ENCODE peak calls at places on chromosomes 2 and 18, in nine cellular contexts. T is left ventricle myocardium inferior, R is fibroblast of lung, O is heart right ventricle, D is A549, L is kidney, W is PC-3, I is transverse colon, C is K562. Q is an unnamed sample. For H3K4me1, the result is how much of the 10 kb centered on the place peaks cover.

GRCh38 chr18:28175047-28175929 is 1.6 kb downstream of the CDH2 start:
- DNase-seq in W (peak), C (no peak), D (peak), T (peak), O (peak), I (no peak), L (peak), R (no peak), Q (no peak)

GRCh38 chr2:31945572-31945935 is 65.3 kb downstream of the MEMO1 start:
- DNase-seq in L (no peak), T (no peak), D (no peak), R (no peak), W (peak), I (no peak), C (peak), O (no peak), Q (no peak)

GRCh38 chr2:213241817-213242216 is 42.4 kb upstream of the SPAG16 start:
- DNase-seq in L (no peak), T (no peak), I (no peak), D (no peak), C (no peak), W (no peak), R (no peak), O (no peak), Q (no peak)

GRCh38 chr2:109271920-109272319 is 142.9 kb downstream of the SH3RF3 start:
- DNase-seq in T (no peak), O (no peak), L (no peak), D (no peak), W (no peak), I (no peak), C (no peak), R (no peak), Q (peak)

GRCh38 chr2:23312996-23313606 is 71.9 kb upstream of the KLHL29 start:
- DNase-seq in C (peak), L (no peak), T (no peak), W (peak), R (peak), I (no peak), O (no peak), D (peak), Q (no peak)

GRCh38 chr2:63594622-63595021 is 5.9 kb downstream of the MDH1 start:
- DNase-seq in T (no peak), D (no peak), O (no peak), L (no peak), W (peak), C (no peak), I (no peak), R (no peak), Q (no peak)

GRCh38 chr2:240957656-240958365 is 40.6 kb upstream of the SNED1 start:
- DNase-seq in O (no peak), T (no peak), D (no peak), W (no peak), C (no peak), I (no peak), L (peak), R (peak), Q (no peak)

GRCh38 chr2:151544449-151544848 is 134.7 kb downstream of the RIF1 start:
- DNase-seq in O (no peak), W (no peak), C (no peak), R (no peak), T (no peak), L (no peak), I (no peak), D (no peak), Q (no peak)

GRCh38 chr18:79404567-79404910 is 8.8 kb downstream of the NFATC1 start:
- DNase-seq in T (peak), O (no peak), L (peak), I (no peak), R (no peak), C (peak), W (peak), D (no peak), Q (peak)

GRCh38 chr2:176114120-176114929 is 2.3 kb upstream of the HOXD10 start:
- DNase-seq in D (no peak), T (no peak), L (peak), O (no peak), C (no peak), W (peak), I (no peak), R (no peak), Q (no peak)

GRCh38 chr2:86468162-86469033 is 27.2 kb downstream of the KDM3A start:
- DNase-seq in O (no peak), T (no peak), L (no peak), C (no peak), I (no peak), D (no peak), W (no peak), R (no peak), Q (no peak)

GRCh38 chr2:231483398-231484329 is 19.4 kb upstream of the NCL start:
- DNase-seq in R (no peak), O (peak), I (peak), L (peak), W (no peak), T (peak), D (no peak), C (no peak), Q (peak)

GRCh38 chr2:191746306-191746705 is 68.4 kb downstream of the NABP1 start:
- DNase-seq in T (no peak), I (no peak), W (no peak), R (peak), D (no peak), L (no peak), C (no peak), O (no peak), Q (no peak)

GRCh38 chr2:207823865-207824264 is 54.2 kb upstream of the FZD5 start:
- DNase-seq in D (no peak), L (no peak), T (no peak), O (no peak), R (no peak), W (peak), C (no peak), I (no peak), Q (no peak)

GRCh38 chr2:185507703-185508102 is 230.9 kb upstream of the FSIP2 start:
- DNase-seq in T (no peak), C (no peak), R (no peak), W (no peak), I (no peak), L (no peak), O (no peak), D (no peak), Q (no peak)

GRCh38 chr2:224938670-224939309 is 103.5 kb downstream of the DOCK10 start:
- DNase-seq in D (no peak), I (no peak), O (no peak), R (peak), T (no peak), C (no peak), L (no peak), W (no peak), Q (no peak)

GRCh38 chr2:213500881-213501280 is 216.6 kb downstream of the SPAG16 start:
- DNase-seq in W (no peak), I (no peak), R (no peak), L (no peak), T (no peak), C (no peak), D (no peak), O (no peak), Q (no peak)

GRCh38 chr2:152247337-152247695 is 71.8 kb upstream of the STAM2 start:
- DNase-seq in R (no peak), I (no peak), L (no peak), D (no peak), C (no peak), W (peak), O (no peak), T (no peak), Q (no peak)

GRCh38 chr2:1601471-1602358 is 142.6 kb downstream of the PXDN start:
- DNase-seq in I (no peak), O (peak), R (peak), D (no peak), L (peak), T (peak), C (no peak), W (no peak), Q (peak)

GRCh38 chr18:376307-376706 is 108.5 kb upstream of the THOC1 start:
- DNase-seq in C (no peak), R (no peak), O (no peak), L (no peak), D (no peak), I (no peak), T (no peak), W (no peak), Q (no peak)

GRCh38 chr2:10453899-10454298 is 5.8 kb upstream of the ODC1 start:
- DNase-seq in T (no peak), C (no peak), I (no peak), O (no peak), D (no peak), R (no peak), L (no peak), W (no peak), Q (peak)
- H3K27ac ChIP-seq in T (peak), C (no peak), I (no peak), O (no peak), D (peak), R (no peak), L (no peak), W (no peak), Q (no peak)

GRCh38 chr2:100632759-100633158 is 70.0 kb downstream of the PDCL3 start:
- DNase-seq in I (no peak), O (no peak), T (no peak), W (no peak), R (no peak), D (no peak), C (no peak), L (no peak), Q (no peak)
- TF ChIP-seq CTCF in I (no peak), O (no peak), T (no peak), W (no peak), R (no peak), D (no peak), C (peak), L (no peak), Q (no peak)

GRCh38 chr18:13543144-13543543 is 183.2 kb downstream of the FAM210A start:
- DNase-seq in D (no peak), I (no peak), T (no peak), O (no peak), W (no peak), L (no peak), R (no peak), C (no peak), Q (no peak)
- H3K4me1 ChIP-seq in D (half or more), I (half or more), T (half or more), O (under half), W (under half), L (under half), R (under half), C (under half), Q (under half)

GRCh38 chr2:133951209-133951608 is 302.7 kb upstream of the MGAT5 start:
- DNase-seq in O (no peak), R (no peak), T (no peak), W (no peak), C (no peak), L (no peak), D (no peak), I (no peak), Q (no peak)
- H3K27ac ChIP-seq in O (no peak), R (no peak), T (no peak), W (no peak), C (no peak), L (no peak), D (no peak), I (no peak), Q (no peak)

DNA sequence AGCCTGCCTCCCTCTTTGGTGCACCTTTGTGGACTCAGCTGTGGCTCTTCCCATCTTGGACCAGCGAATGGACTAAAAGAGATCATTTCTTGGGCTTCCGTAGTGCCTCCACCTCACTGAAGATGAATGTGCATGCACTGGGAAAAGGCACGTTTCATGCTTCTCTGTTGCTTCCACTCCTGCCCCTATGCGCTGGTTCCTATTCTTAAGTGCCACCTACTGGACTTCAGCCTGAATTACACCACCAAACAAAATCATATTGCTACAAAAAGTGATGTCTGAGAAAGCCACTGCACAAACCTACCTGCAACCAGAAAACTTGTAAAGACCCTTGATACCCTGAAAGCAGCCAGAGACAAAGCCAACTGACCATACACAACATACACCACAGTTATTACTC is 695.6 kb downstream of the TSN start:
- DNase-seq in W (peak), T (no peak), O (no peak), I (no peak), C (peak), D (no peak), L (no peak), R (peak), Q (no peak)
- TF ChIP-seq CTCF in W (peak), T (peak), O (no peak), I (peak), C (peak), D (no peak), L (peak), R (peak), Q (peak)

GRCh38 chr2:44708646-44709000 is 232.9 kb upstream of the SIX3 start:
- DNase-seq in I (no peak), C (no peak), O (no peak), L (no peak), W (peak), D (no peak), R (no peak), T (no peak), Q (no peak)
- H3K4me1 ChIP-seq in I (under half), C (under half), O (under half), L (under half), W (under half), D (under half), R (under half), T (under half), Q (under half)

Q was measured in upper lobe of right lung.